ENCODE peak calls at places on chromosomes 2 and 18, in five cellular contexts. B is breast epithelium; D is activated effector memory CD4-positive, alpha-beta T cell treated with Interleukin-2 at 50 U/mL for 16 hours; Z is foreskin fibroblast; A is RWPE1. M is an unnamed sample.

GRCh38 chr2:172102159-172102857 is 392 bp downstream of the DLX2 start:
- DNase-seq in B (no peak), Z (peak), D (no peak), A (no peak), M (no peak)

GRCh38 chr18:38690626-38691025 is 1125.0 kb upstream of the CELF4 start:
- DNase-seq in Z (no peak), A (no peak), D (no peak), B (no peak), M (no peak)

GRCh38 chr18:49666045-49666444 is 104.2 kb downstream of the LIPG start:
- DNase-seq in Z (peak), D (no peak), A (no peak), B (no peak), M (no peak)

GRCh38 chr2:46296840-46297545 is at the start of gene EPAS1:
- DNase-seq in Z (peak), D (peak), B (peak), A (peak), M (peak)

GRCh38 chr18:56869189-56869777 is 218.1 kb downstream of the WDR7 start:
- DNase-seq in Z (peak), D (no peak), A (peak), B (no peak), M (peak)

GRCh38 chr2:74043345-74044329 is 58.9 kb downstream of the TET3 start:
- DNase-seq in Z (no peak), D (no peak), A (no peak), B (no peak), M (no peak)

GRCh38 chr2:148888003-148888501 is 13.0 kb downstream of the KIF5C start:
- DNase-seq in B (no peak), Z (no peak), D (peak), A (no peak), M (peak)

GRCh38 chr2:150601280-150602038 is 114.0 kb upstream of the RND3 start:
- DNase-seq in B (no peak), D (no peak), Z (no peak), A (no peak), M (no peak)

GRCh38 chr2:226733189-226733858 is 66.3 kb downstream of the IRS1 start:
- DNase-seq in A (no peak), Z (no peak), B (no peak), D (no peak), M (no peak)

GRCh38 chr2:101264360-101264939 is 11.8 kb downstream of the CNOT11 start:
- DNase-seq in B (no peak), Z (no peak), A (no peak), D (no peak), M (no peak)

GRCh38 chr2:3242747-3243369 is 134.8 kb downstream of the EIPR1 start:
- DNase-seq in B (no peak), A (no peak), Z (peak), D (peak), M (no peak)

GRCh38 chr2:186653511-186653910 is 40.3 kb upstream of the FAM171B start:
- DNase-seq in A (no peak), D (no peak), B (no peak), Z (no peak), M (no peak)

GRCh38 chr18:34866739-34867138 is 156.6 kb downstream of the DTNA start:
- DNase-seq in Z (peak), D (no peak), B (no peak), A (no peak), M (peak)

GRCh38 chr2:234596696-234597575 is 100.1 kb upstream of the ARL4C start:
- DNase-seq in Z (no peak), B (no peak), D (no peak), A (no peak), M (no peak)

GRCh38 chr2:96926236-96926635 is 56.4 kb upstream of the SEMA4C start:
- DNase-seq in Z (no peak), B (no peak), D (no peak), A (no peak), M (no peak)

M was measured in HEK293T.